ENCODE peak calls at places on chromosomes 5 and 9, in ten cellular contexts. A, W, F, D, H, L, X, T, Y and Q are unnamed samples.

GRCh38 chr5:28404363-28405071 is 1366.1 kb upstream of the CDH9 start:
- DNase-seq in A (no peak), W (no peak), F (no peak), D (no peak), H (no peak), L (no peak), X (no peak), T (no peak), Y (no peak), Q (no peak)

GRCh38 chr5:126234563-126235195 is 188.5 kb upstream of the GRAMD2B start:
- DNase-seq in A (peak), W (peak), F (peak), D (peak), H (peak), L (no peak), X (no peak), T (peak), Y (no peak), Q (peak)

GRCh38 chr9:124661184-124661755 is 109.8 kb downstream of the NR6A1 start:
- DNase-seq in A (no peak), W (no peak), F (no peak), D (no peak), H (peak), L (no peak), X (no peak), T (no peak), Y (no peak), Q (peak)

GRCh38 chr9:37156205-37156604 is 35.8 kb downstream of the ZCCHC7 start:
- DNase-seq in A (no peak), W (no peak), F (no peak), D (no peak), H (no peak), L (no peak), X (no peak), T (no peak), Y (no peak), Q (no peak)

GRCh38 chr9:69174645-69175487 is 789 bp downstream of the TJP2 start:
- DNase-seq in A (no peak), W (peak), F (peak), D (peak), H (peak), L (no peak), X (no peak), T (peak), Y (peak), Q (peak)

GRCh38 chr5:139882961-139883539 is 87.4 kb downstream of the PSD2 start:
- DNase-seq in A (no peak), W (no peak), F (no peak), D (no peak), H (no peak), L (no peak), X (peak), T (no peak), Y (no peak), Q (no peak)

GRCh38 chr5:111997308-111998159 is 240.5 kb upstream of the NREP start:
- DNase-seq in A (no peak), W (peak), F (peak), D (peak), H (peak), L (no peak), X (no peak), T (peak), Y (no peak), Q (peak)

GRCh38 chr5:59042201-59042600 is 459.3 kb downstream of the RAB3C start:
- DNase-seq in A (no peak), W (peak), F (peak), D (peak), H (peak), L (no peak), X (no peak), T (peak), Y (no peak), Q (peak)

GRCh38 chr5:112012112-112012511 is 255.1 kb upstream of the NREP start:
- DNase-seq in A (no peak), W (no peak), F (peak), D (no peak), H (peak), L (no peak), X (peak), T (peak), Y (no peak), Q (peak)

GRCh38 chr9:99445377-99445891 is 223.4 kb downstream of the SEC61B start:
- DNase-seq in A (no peak), W (peak), F (peak), D (peak), H (peak), L (no peak), X (no peak), T (peak), Y (peak), Q (peak)

GRCh38 chr5:73116506-73116905 is 3.9 kb upstream of the TMEM171 start:
- DNase-seq in A (peak), W (no peak), F (no peak), D (peak), H (no peak), L (no peak), X (no peak), T (no peak), Y (no peak), Q (no peak)

GRCh38 chr5:59496524-59497134 is 396.9 kb downstream of the PDE4D start:
- DNase-seq in A (peak), W (no peak), F (no peak), D (peak), H (no peak), L (no peak), X (no peak), T (peak), Y (no peak), Q (peak)

GRCh38 chr9:92133949-92134604 is 18.9 kb upstream of the SPTLC1 start:
- DNase-seq in A (peak), W (peak), F (peak), D (peak), H (peak), L (peak), X (peak), T (peak), Y (peak), Q (peak)

GRCh38 chr5:32355694-32356093 is 43.0 kb upstream of the MTMR12 start:
- DNase-seq in A (no peak), W (no peak), F (no peak), D (no peak), H (no peak), L (no peak), X (no peak), T (peak), Y (no peak), Q (no peak)

GRCh38 chr9:91151014-91151740 is 210.5 kb downstream of the AUH start:
- DNase-seq in A (no peak), W (peak), F (peak), D (no peak), H (peak), L (no peak), X (no peak), T (peak), Y (no peak), Q (peak)

GRCh38 chr5:3124410-3124809 is 372.9 kb upstream of the IRX2 start:
- DNase-seq in A (no peak), W (no peak), F (no peak), D (no peak), H (no peak), L (no peak), X (no peak), T (no peak), Y (no peak), Q (no peak)

GRCh38 chr9:126514037-126514821 is 99.5 kb upstream of the LMX1B start:
- DNase-seq in A (peak), W (peak), F (peak), D (peak), H (no peak), L (peak), X (no peak), T (peak), Y (peak), Q (peak)

GRCh38 chr5:41465493-41466171 is 44.8 kb downstream of the PLCXD3 start:
- DNase-seq in A (no peak), W (no peak), F (no peak), D (peak), H (peak), L (no peak), X (no peak), T (no peak), Y (no peak), Q (peak)

GRCh38 chr9:91159664-91160121 is 202.0 kb downstream of the AUH start:
- DNase-seq in A (peak), W (no peak), F (no peak), D (no peak), H (no peak), L (no peak), X (no peak), T (no peak), Y (no peak), Q (no peak)

GRCh38 chr5:169686137-169686536 is 49.1 kb downstream of the DOCK2 start:
- DNase-seq in A (no peak), W (no peak), F (no peak), D (no peak), H (no peak), L (no peak), X (no peak), T (no peak), Y (no peak), Q (no peak)

GRCh38 chr9:105672711-105673234 is 10.5 kb downstream of the TAL2 start:
- DNase-seq in A (no peak), W (no peak), F (no peak), D (no peak), H (no peak), L (no peak), X (no peak), T (no peak), Y (no peak), Q (no peak)

GRCh38 chr5:123875444-123876264 is 363.7 kb downstream of the CSNK1G3 start:
- DNase-seq in A (peak), W (no peak), F (no peak), D (no peak), H (peak), L (no peak), X (no peak), T (no peak), Y (peak), Q (no peak)

GRCh38 chr5:178216088-178216534 is 11.8 kb downstream of the HNRNPAB start:
- DNase-seq in A (no peak), W (no peak), F (no peak), D (no peak), H (no peak), L (no peak), X (no peak), T (no peak), Y (no peak), Q (no peak)

GRCh38 chr5:2110934-2111462 is 228.3 kb upstream of the IRX4 start:
- DNase-seq in A (no peak), W (no peak), F (no peak), D (no peak), H (no peak), L (no peak), X (no peak), T (no peak), Y (no peak), Q (no peak)

GRCh38 chr5:127697894-127698600 is 5.1 kb upstream of the CCDC192 start:
- DNase-seq in A (no peak), W (peak), F (no peak), D (no peak), H (peak), L (no peak), X (no peak), T (peak), Y (no peak), Q (peak)

GRCh38 chr5:55604611-55605067 is 69.9 kb upstream of the PLPP1 start:
- DNase-seq in A (peak), W (peak), F (peak), D (peak), H (peak), L (no peak), X (no peak), T (peak), Y (no peak), Q (peak)